ENCODE peak calls at places on chromosomes 5 and 9, in nine cellular contexts. M is neuronal stem cell; H is HEK293T; L is glutamatergic neuron; X is endodermal cell; J is fibroblast of pulmonary artery; C is effector CD4-positive, alpha-beta T cell; V is neural crest cell; O is iPS DF 6.9. B is an unnamed sample.

GRCh38 chr9:89749500-89750116 is 144.8 kb downstream of the GADD45G start:
- DNase-seq in X (no peak), L (no peak), J (no peak), O (no peak), C (no peak), M (no peak), H (no peak), V (no peak), B (no peak)

GRCh38 chr5:167797933-167798332 is 493.5 kb upstream of the WWC1 start:
- DNase-seq in M (no peak), L (no peak), J (no peak), V (no peak), C (no peak), H (no peak), X (peak; percentile 14), O (no peak), B (no peak)

GRCh38 chr9:36426945-36427344 is 26.9 kb upstream of the RNF38 start:
- DNase-seq in M (no peak), C (no peak), V (no peak), O (no peak), H (no peak), X (no peak), J (peak; percentile 17), L (no peak), B (no peak)

GRCh38 chr5:664343-664993 is 28.7 kb downstream of the TPPP start:
- DNase-seq in M (no peak), X (no peak), O (no peak), L (peak; percentile 12), V (no peak), C (no peak), H (no peak), J (no peak), B (no peak)

GRCh38 chr5:50564079-50564478 is 102.4 kb upstream of the PARP8 start:
- DNase-seq in M (no peak), L (no peak), X (no peak), J (no peak), C (no peak), H (no peak), V (no peak), O (no peak), B (no peak)

GRCh38 chr9:93178851-93179786 is 4.8 kb upstream of the WNK2 start:
- DNase-seq in M (no peak), O (no peak), H (no peak), J (no peak), X (no peak), C (no peak), V (no peak), L (no peak), B (no peak)

GRCh38 chr5:168592014-168592368 is 12.8 kb upstream of the PANK3 start:
- DNase-seq in X (peak; percentile 13), M (no peak), L (no peak), J (peak; percentile 72), C (no peak), O (no peak), V (no peak), H (no peak), B (peak; percentile 77)

GRCh38 chr5:72295539-72295938 is 24.5 kb downstream of the MRPS27 start:
- DNase-seq in L (no peak), C (no peak), V (no peak), J (no peak), X (no peak), O (no peak), M (no peak), H (no peak), B (no peak)

GRCh38 chr9:82790868-82791267 is 272.1 kb downstream of the RASEF start:
- DNase-seq in V (no peak), L (no peak), C (no peak), H (no peak), X (no peak), M (no peak), J (no peak), O (no peak), B (no peak)

GRCh38 chr5:145824040-145824439 is 11.1 kb downstream of the PRELID2 start:
- DNase-seq in J (peak; percentile 28), V (no peak), H (no peak), M (no peak), X (no peak), O (no peak), C (no peak), L (no peak), B (no peak)

GRCh38 chr5:175749591-175749990 is 91.7 kb downstream of the HRH2 start:
- DNase-seq in L (no peak), V (no peak), X (no peak), C (no peak), O (no peak), M (no peak), J (no peak), H (no peak), B (no peak)

GRCh38 chr5:72110401-72111013 is 3.2 kb downstream of the MAP1B start:
- DNase-seq in O (no peak), L (peak; percentile 68), V (no peak), M (no peak), X (no peak), J (no peak), H (no peak), C (no peak), B (peak; percentile 34)

GRCh38 chr9:122951056-122951455 is 10.2 kb downstream of the RABGAP1 start:
- DNase-seq in H (no peak), J (no peak), V (no peak), L (no peak), X (no peak), O (no peak), C (no peak), M (no peak), B (no peak)

GRCh38 chr9:89884356-89885083 is 279.7 kb downstream of the GADD45G start:
- DNase-seq in J (no peak), C (no peak), V (no peak), H (no peak), L (peak; percentile 4), M (no peak), X (peak; percentile 26), O (no peak), B (no peak)

GRCh38 chr5:77138981-77139380 is 51.9 kb upstream of the ZBED3 start:
- DNase-seq in M (no peak), L (peak; percentile 30), V (no peak), H (no peak), C (no peak), J (peak; percentile 39), X (no peak), O (no peak), B (no peak)

GRCh38 chr9:34178698-34179527 is at the start of gene UBAP1:
- DNase-seq in X (peak; percentile 99), H (peak; percentile 95), J (peak; percentile 98), M (peak; percentile 97), O (peak; percentile 84), C (peak; percentile 93), V (peak; percentile 94), L (peak; percentile 96), B (peak; percentile 99)

B was measured in adipocyte.